ENCODE peak calls at places on chromosomes 6 and 20, in five cellular contexts. One of them, this sample, is unnamed.

GRCh38 chr6:38209291-38209865 is 389.9 kb downstream of the ZFAND3 start:
- DNase-seq in naive thymus-derived CD4-positive, alpha-beta T cell: no peak
- DNase-seq in colonic mucosa: no peak
- DNase-seq in esophagus squamous epithelium: no peak
- DNase-seq in mammary epithelial cell: no peak
- DNase-seq in this sample: no peak

GRCh38 chr6:131281471-131282270 is 146.4 kb downstream of the AKAP7 start:
- DNase-seq in esophagus squamous epithelium: no peak
- DNase-seq in mammary epithelial cell: no peak
- DNase-seq in colonic mucosa: no peak
- DNase-seq in naive thymus-derived CD4-positive, alpha-beta T cell: peak
- DNase-seq in this sample: no peak

GRCh38 chr6:20117474-20117873 is 94.8 kb downstream of the MBOAT1 start:
- DNase-seq in naive thymus-derived CD4-positive, alpha-beta T cell: no peak
- DNase-seq in colonic mucosa: no peak
- DNase-seq in esophagus squamous epithelium: no peak
- DNase-seq in mammary epithelial cell: peak
- DNase-seq in this sample: no peak

GRCh38 chr6:13302751-13303667 is 25.3 kb downstream of the TBC1D7 start:
- DNase-seq in mammary epithelial cell: peak
- DNase-seq in colonic mucosa: peak
- DNase-seq in esophagus squamous epithelium: peak
- DNase-seq in naive thymus-derived CD4-positive, alpha-beta T cell: no peak
- DNase-seq in this sample: peak

GRCh38 chr6:5435449-5435848 is 174.1 kb downstream of the FARS2 start:
- DNase-seq in colonic mucosa: no peak
- DNase-seq in mammary epithelial cell: no peak
- DNase-seq in naive thymus-derived CD4-positive, alpha-beta T cell: no peak
- DNase-seq in esophagus squamous epithelium: no peak
- DNase-seq in this sample: no peak

GRCh38 chr6:583116-583515 is 73.8 kb downstream of the HUS1B start:
- DNase-seq in esophagus squamous epithelium: no peak
- DNase-seq in colonic mucosa: no peak
- DNase-seq in naive thymus-derived CD4-positive, alpha-beta T cell: no peak
- DNase-seq in mammary epithelial cell: peak
- DNase-seq in this sample: no peak

GRCh38 chr20:61662226-61662945 is 403.3 kb downstream of the TAF4 start:
- DNase-seq in colonic mucosa: no peak
- DNase-seq in naive thymus-derived CD4-positive, alpha-beta T cell: no peak
- DNase-seq in mammary epithelial cell: no peak
- DNase-seq in esophagus squamous epithelium: no peak
- DNase-seq in this sample: no peak

GRCh38 chr6:139308284-139308916 is 16.6 kb upstream of the TXLNB start:
- DNase-seq in mammary epithelial cell: no peak
- DNase-seq in colonic mucosa: no peak
- DNase-seq in naive thymus-derived CD4-positive, alpha-beta T cell: no peak
- DNase-seq in esophagus squamous epithelium: no peak
- DNase-seq in this sample: no peak

GRCh38 chr6:169800668-169801395 is 49.4 kb downstream of the ERMARD start:
- DNase-seq in mammary epithelial cell: peak
- DNase-seq in naive thymus-derived CD4-positive, alpha-beta T cell: no peak
- DNase-seq in esophagus squamous epithelium: no peak
- DNase-seq in colonic mucosa: peak
- DNase-seq in this sample: no peak

GRCh38 chr6:136173519-136174507 is 76.3 kb downstream of the MTFR2 start:
- DNase-seq in colonic mucosa: peak
- DNase-seq in naive thymus-derived CD4-positive, alpha-beta T cell: peak
- DNase-seq in mammary epithelial cell: no peak
- DNase-seq in esophagus squamous epithelium: no peak
- DNase-seq in this sample: no peak

GRCh38 chr20:20161611-20162010 is 109.3 kb downstream of the CFAP61 start:
- DNase-seq in colonic mucosa: no peak
- DNase-seq in mammary epithelial cell: no peak
- DNase-seq in esophagus squamous epithelium: no peak
- DNase-seq in naive thymus-derived CD4-positive, alpha-beta T cell: no peak
- DNase-seq in this sample: no peak

GRCh38 chr20:3691306-3691705 is 9.5 kb upstream of the ADAM33 start:
- DNase-seq in colonic mucosa: no peak
- DNase-seq in mammary epithelial cell: no peak
- DNase-seq in esophagus squamous epithelium: no peak
- DNase-seq in naive thymus-derived CD4-positive, alpha-beta T cell: no peak
- DNase-seq in this sample: no peak

GRCh38 chr6:151300267-151300930 is 60.6 kb downstream of the AKAP12 start:
- DNase-seq in colonic mucosa: no peak
- DNase-seq in naive thymus-derived CD4-positive, alpha-beta T cell: no peak
- DNase-seq in mammary epithelial cell: no peak
- DNase-seq in esophagus squamous epithelium: no peak
- DNase-seq in this sample: no peak

GRCh38 chr6:7446644-7447325 is 57.2 kb downstream of the RIOK1 start:
- DNase-seq in esophagus squamous epithelium: no peak
- DNase-seq in naive thymus-derived CD4-positive, alpha-beta T cell: no peak
- DNase-seq in mammary epithelial cell: peak
- DNase-seq in colonic mucosa: no peak
- DNase-seq in this sample: no peak

GRCh38 chr20:25490656-25491445 is 83.4 kb downstream of the GINS1 start:
- DNase-seq in naive thymus-derived CD4-positive, alpha-beta T cell: no peak
- DNase-seq in esophagus squamous epithelium: no peak
- DNase-seq in colonic mucosa: no peak
- DNase-seq in mammary epithelial cell: no peak
- DNase-seq in this sample: no peak

GRCh38 chr20:48052492-48052870 is 267.2 kb upstream of the SULF2 start:
- DNase-seq in mammary epithelial cell: peak
- DNase-seq in colonic mucosa: no peak
- DNase-seq in esophagus squamous epithelium: no peak
- DNase-seq in naive thymus-derived CD4-positive, alpha-beta T cell: no peak
- DNase-seq in this sample: no peak

GRCh38 chr20:51284871-51285270 is 257.6 kb downstream of the NFATC2 start:
- DNase-seq in colonic mucosa: no peak
- DNase-seq in naive thymus-derived CD4-positive, alpha-beta T cell: no peak
- DNase-seq in mammary epithelial cell: no peak
- DNase-seq in esophagus squamous epithelium: no peak
- DNase-seq in this sample: no peak

GRCh38 chr6:38269773-38270172 is 370.0 kb downstream of the BTBD9 start:
- DNase-seq in colonic mucosa: no peak
- DNase-seq in naive thymus-derived CD4-positive, alpha-beta T cell: no peak
- DNase-seq in mammary epithelial cell: no peak
- DNase-seq in esophagus squamous epithelium: no peak
- DNase-seq in this sample: no peak

GRCh38 chr6:138235205-138235604 is 16.9 kb upstream of the PBOV1 start:
- DNase-seq in colonic mucosa: no peak
- DNase-seq in esophagus squamous epithelium: no peak
- DNase-seq in mammary epithelial cell: no peak
- DNase-seq in naive thymus-derived CD4-positive, alpha-beta T cell: no peak
- DNase-seq in this sample: no peak

GRCh38 chr20:23451956-23452487 is 654 bp downstream of the CST11 start:
- DNase-seq in esophagus squamous epithelium: no peak
- DNase-seq in naive thymus-derived CD4-positive, alpha-beta T cell: no peak
- DNase-seq in colonic mucosa: no peak
- DNase-seq in mammary epithelial cell: no peak
- DNase-seq in this sample: no peak

GRCh38 chr6:109947001-109947400 is 31.1 kb upstream of the GPR6 start:
- DNase-seq in colonic mucosa: no peak
- DNase-seq in naive thymus-derived CD4-positive, alpha-beta T cell: no peak
- DNase-seq in esophagus squamous epithelium: no peak
- DNase-seq in mammary epithelial cell: no peak
- DNase-seq in this sample: no peak

GRCh38 chr6:130307752-130308361 is 58.0 kb upstream of the TMEM200A start:
- DNase-seq in mammary epithelial cell: peak
- DNase-seq in colonic mucosa: no peak
- DNase-seq in esophagus squamous epithelium: no peak
- DNase-seq in naive thymus-derived CD4-positive, alpha-beta T cell: no peak
- DNase-seq in this sample: no peak

DNA sequence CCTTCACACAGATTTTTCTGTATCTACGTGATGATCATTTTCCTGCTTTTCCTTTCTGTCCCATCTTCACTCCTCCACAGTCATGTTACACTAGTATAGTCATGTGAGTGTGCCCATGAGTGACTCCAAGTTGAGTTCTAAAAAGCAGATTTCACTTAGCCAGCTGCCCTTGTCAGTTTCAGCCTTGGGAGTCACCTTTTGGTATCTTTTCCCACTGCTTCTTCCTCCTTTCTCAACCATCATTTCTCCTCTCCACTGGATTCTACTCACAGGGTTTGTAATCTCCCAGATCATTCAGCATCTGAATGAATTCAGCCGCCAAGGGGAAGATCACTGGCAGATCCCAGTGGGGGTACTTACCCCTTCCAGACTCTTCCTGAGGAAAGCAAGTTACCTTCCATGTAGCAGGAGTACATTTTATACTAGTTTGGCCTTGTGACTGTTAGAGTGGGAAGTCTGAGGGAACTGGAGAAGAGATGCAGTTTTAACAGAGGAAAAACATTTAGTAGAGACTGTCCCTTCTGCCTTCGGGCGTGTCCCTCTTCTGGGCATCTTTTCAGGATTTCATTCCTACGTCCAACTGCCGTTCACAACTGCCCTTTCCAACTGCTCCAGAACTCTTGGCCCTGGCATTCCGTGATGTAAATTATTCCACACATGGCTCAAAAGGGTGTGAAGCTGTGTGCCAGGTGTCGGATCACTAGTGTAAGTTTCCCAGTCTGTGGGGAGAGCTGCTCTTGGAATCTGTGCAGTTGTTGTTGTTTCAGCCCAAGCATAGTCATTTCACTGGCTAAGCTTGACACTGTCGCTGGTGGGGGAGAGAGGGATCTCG is 38.9 kb downstream of the BICRAL start:
- DNase-seq in esophagus squamous epithelium: no peak
- DNase-seq in naive thymus-derived CD4-positive, alpha-beta T cell: no peak
- DNase-seq in mammary epithelial cell: no peak
- DNase-seq in colonic mucosa: no peak
- DNase-seq in this sample: no peak
- H3K4me3 ChIP-seq in esophagus squamous epithelium: peak
- H3K4me3 ChIP-seq in naive thymus-derived CD4-positive, alpha-beta T cell: no peak
- H3K4me3 ChIP-seq in mammary epithelial cell: no peak
- H3K4me3 ChIP-seq in colonic mucosa: no peak
- H3K4me3 ChIP-seq in this sample: peak

DNA sequence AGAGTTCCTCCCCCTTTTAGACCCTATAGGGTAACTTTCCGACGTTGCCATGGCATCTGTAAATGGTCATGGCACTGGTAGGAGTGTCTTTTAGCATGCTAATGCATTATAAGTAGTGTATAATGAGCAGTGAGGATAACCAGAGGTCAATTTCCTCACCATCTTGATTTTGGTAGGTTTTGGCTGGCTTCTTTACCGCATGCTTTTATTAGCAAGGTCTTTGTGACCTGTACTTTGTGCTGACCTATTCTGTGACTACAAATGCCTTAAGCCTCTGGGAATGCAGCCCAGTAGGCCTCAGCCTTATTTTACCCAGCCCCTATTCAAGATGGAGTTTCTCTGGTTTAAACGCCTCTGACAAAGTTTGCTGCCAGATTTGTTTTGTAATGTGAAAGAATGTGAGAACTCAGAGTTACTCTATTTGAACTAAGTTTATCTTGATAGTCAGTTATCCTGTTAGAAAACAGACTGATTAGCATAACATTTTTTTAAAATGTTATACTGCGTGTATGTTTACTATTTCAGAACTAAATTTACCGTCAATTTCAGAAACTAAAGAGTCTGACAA is 111.3 kb upstream of the PRSS16 start:
- DNase-seq in esophagus squamous epithelium: no peak
- DNase-seq in naive thymus-derived CD4-positive, alpha-beta T cell: no peak
- DNase-seq in colonic mucosa: no peak
- DNase-seq in mammary epithelial cell: no peak
- DNase-seq in this sample: no peak
- H3K27ac ChIP-seq in esophagus squamous epithelium: no peak
- H3K27ac ChIP-seq in naive thymus-derived CD4-positive, alpha-beta T cell: no peak
- H3K27ac ChIP-seq in colonic mucosa: no peak
- H3K27ac ChIP-seq in mammary epithelial cell: no peak
- H3K27ac ChIP-seq in this sample: no peak

DNA sequence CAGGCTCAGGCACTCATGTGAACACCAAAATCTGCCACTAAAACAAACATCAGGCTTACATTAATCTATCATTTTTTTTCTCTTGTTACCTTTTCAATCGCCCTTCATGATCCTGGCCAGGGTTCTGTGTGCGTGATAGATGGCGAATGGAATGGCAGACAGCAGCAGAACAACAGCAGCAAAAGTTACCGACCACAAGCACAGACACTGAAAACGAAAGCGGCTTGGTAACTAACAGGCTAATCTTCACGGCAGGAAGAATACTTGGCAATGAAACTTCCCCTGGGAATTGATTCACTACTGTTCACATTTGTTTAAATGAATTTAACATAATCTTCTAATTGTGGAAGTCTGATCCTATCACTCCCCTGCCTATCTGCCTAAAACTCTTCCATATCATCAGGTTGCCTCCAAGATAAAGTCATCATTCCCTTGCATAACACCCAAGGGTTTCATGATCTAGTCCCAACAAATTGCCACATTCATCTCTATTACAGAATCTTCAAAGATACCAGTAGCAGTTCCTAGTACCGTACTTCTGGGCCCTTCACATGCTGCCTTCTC is 28.7 kb downstream of the PTPRK start:
- DNase-seq in esophagus squamous epithelium: no peak
- DNase-seq in naive thymus-derived CD4-positive, alpha-beta T cell: no peak
- DNase-seq in colonic mucosa: peak
- DNase-seq in mammary epithelial cell: peak
- DNase-seq in this sample: no peak
- H3K4me3 ChIP-seq in esophagus squamous epithelium: peak
- H3K4me3 ChIP-seq in naive thymus-derived CD4-positive, alpha-beta T cell: no peak
- H3K4me3 ChIP-seq in colonic mucosa: peak
- H3K4me3 ChIP-seq in mammary epithelial cell: peak
- H3K4me3 ChIP-seq in this sample: no peak

GRCh38 chr6:63672582-63673129 is 37.1 kb downstream of the PHF3 start:
- DNase-seq in esophagus squamous epithelium: no peak
- DNase-seq in naive thymus-derived CD4-positive, alpha-beta T cell: no peak
- DNase-seq in colonic mucosa: no peak
- DNase-seq in mammary epithelial cell: no peak
- DNase-seq in this sample: no peak

GRCh38 chr6:63673692-63674091 is 38.1 kb downstream of the PHF3 start:
- DNase-seq in esophagus squamous epithelium: no peak
- DNase-seq in colonic mucosa: no peak
- DNase-seq in mammary epithelial cell: no peak
- DNase-seq in naive thymus-derived CD4-positive, alpha-beta T cell: no peak
- DNase-seq in this sample: no peak

GRCh38 chr6:63674635-63675034 is 39.0 kb downstream of the PHF3 start:
- DNase-seq in naive thymus-derived CD4-positive, alpha-beta T cell: no peak
- DNase-seq in mammary epithelial cell: no peak
- DNase-seq in colonic mucosa: no peak
- DNase-seq in esophagus squamous epithelium: no peak
- DNase-seq in this sample: no peak

GRCh38 chr6:63675138-63675537 is 39.5 kb downstream of the PHF3 start:
- DNase-seq in esophagus squamous epithelium: no peak
- DNase-seq in naive thymus-derived CD4-positive, alpha-beta T cell: no peak
- DNase-seq in colonic mucosa: no peak
- DNase-seq in mammary epithelial cell: no peak
- DNase-seq in this sample: no peak

DNA sequence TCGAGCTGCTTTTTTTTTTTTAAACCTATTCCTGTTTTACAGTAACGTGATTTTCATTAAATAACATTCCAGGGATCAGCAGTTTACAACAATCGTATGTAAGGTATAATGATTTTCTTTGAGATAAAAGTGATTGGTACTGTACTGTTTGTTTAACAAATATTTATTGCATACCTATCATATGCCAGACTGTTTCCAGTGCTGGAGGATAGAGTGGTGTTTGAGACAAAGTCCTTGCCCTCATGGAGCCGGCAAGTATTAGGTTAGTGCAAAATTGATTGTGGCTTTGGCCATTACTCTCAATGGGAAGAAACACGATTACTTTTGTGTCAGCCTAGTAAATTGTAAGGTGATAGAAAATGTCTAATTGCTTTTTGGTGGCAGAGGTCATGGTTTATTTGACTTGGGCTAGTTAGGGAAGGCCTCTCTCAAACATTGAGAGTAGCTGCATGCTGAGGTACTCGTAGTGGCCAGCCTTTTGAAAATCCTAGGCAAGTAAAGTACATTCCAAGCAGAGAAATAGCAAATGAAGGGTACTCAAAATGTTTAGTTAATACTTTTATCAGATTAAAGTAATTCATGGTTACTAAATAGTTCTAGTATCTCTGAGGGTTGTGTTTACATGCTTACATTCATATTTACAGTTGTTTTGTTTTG is 35.6 kb downstream of the PHF3 start:
- DNase-seq in esophagus squamous epithelium: no peak
- DNase-seq in mammary epithelial cell: no peak
- DNase-seq in naive thymus-derived CD4-positive, alpha-beta T cell: no peak
- DNase-seq in colonic mucosa: no peak
- DNase-seq in this sample: no peak
- H3K27ac ChIP-seq in esophagus squamous epithelium: no peak
- H3K27ac ChIP-seq in mammary epithelial cell: no peak
- H3K27ac ChIP-seq in naive thymus-derived CD4-positive, alpha-beta T cell: no peak
- H3K27ac ChIP-seq in colonic mucosa: no peak
- H3K27ac ChIP-seq in this sample: no peak